ENCODE peak calls at places on chromosome 17, in four cellular contexts. B is HCT116; N is astrocyte of the cerebellum; Y is CD8-positive, alpha-beta T cell. V is an unnamed sample.

GRCh38 chr17:41060052-41060604 is at the start of gene KRTAP2-3:
- DNase-seq in Y (no peak), N (peak), B (peak), V (no peak)

GRCh38 chr17:58309918-58310259 is 18.7 kb downstream of the TSPOAP1 start:
- DNase-seq in Y (no peak), B (no peak), N (no peak), V (no peak)

GRCh38 chr17:55295411-55296170 is 30.8 kb downstream of the HLF start:
- DNase-seq in Y (peak), N (peak), B (peak), V (peak)

GRCh38 chr17:19369107-19369778 is 6.7 kb upstream of the B9D1 start:
- DNase-seq in B (no peak), N (no peak), Y (no peak), V (no peak)

GRCh38 chr17:39916918-39917317 is 1.5 kb downstream of the GSDMB start:
- DNase-seq in N (no peak), Y (no peak), B (no peak), V (no peak)

GRCh38 chr17:7912927-7913524 is 3.1 kb downstream of the RNF227 start:
- DNase-seq in N (peak), Y (no peak), B (peak), V (no peak)

GRCh38 chr17:37273419-37274051 is 102.2 kb upstream of the C17orf78 start:
- DNase-seq in B (no peak), N (no peak), Y (no peak), V (no peak)

GRCh38 chr17:50920041-50920410 is 53.9 kb upstream of the TOB1 start:
- DNase-seq in B (no peak), Y (no peak), N (no peak), V (no peak)

GRCh38 chr17:40291311-40291710 is 3.6 kb downstream of the CDC6 start:
- DNase-seq in B (no peak), N (no peak), Y (no peak), V (no peak)

GRCh38 chr17:40035162-40035559 is 19.0 kb downstream of the MED24 start:
- DNase-seq in B (no peak), N (no peak), Y (no peak), V (no peak)

GRCh38 chr17:73547790-73548189 is 96.5 kb downstream of the SDK2 start:
- DNase-seq in Y (no peak), N (no peak), B (no peak), V (no peak)

GRCh38 chr17:57517216-57517518 is 227.9 kb downstream of the CCDC182 start:
- DNase-seq in Y (no peak), B (no peak), N (no peak), V (no peak)

GRCh38 chr17:31416503-31416923 is 25.0 kb downstream of the RAB11FIP4 start:
- DNase-seq in N (no peak), B (no peak), Y (no peak), V (no peak)

GRCh38 chr17:79902146-79902791 is 63.0 kb upstream of the CBX4 start:
- DNase-seq in N (no peak), Y (no peak), B (no peak), V (no peak)

GRCh38 chr17:6323626-6324356 is 111.1 kb downstream of the AIPL1 start:
- DNase-seq in B (peak), Y (no peak), N (no peak), V (no peak)

GRCh38 chr17:63491413-63491812 is 14.6 kb downstream of the ACE start:
- DNase-seq in Y (no peak), N (no peak), B (no peak), V (no peak)

GRCh38 chr17:16459850-16460550 is 32.0 kb downstream of the LRRC75A start:
- DNase-seq in Y (no peak), B (no peak), N (no peak), V (no peak)

GRCh38 chr17:64781394-64781793 is 119.3 kb upstream of the SMURF2 start:
- DNase-seq in B (no peak), Y (peak), N (no peak), V (peak)

GRCh38 chr17:77233635-77234334 is 93.0 kb downstream of the SEC14L1 start:
- DNase-seq in Y (no peak), N (no peak), B (no peak), V (no peak)

GRCh38 chr17:58300336-58300735 is 19.6 kb upstream of the MPO start:
- DNase-seq in N (no peak), B (no peak), Y (peak), V (no peak)

GRCh38 chr17:19760781-19761180 is 12.7 kb upstream of the ALDH3A1 start:
- DNase-seq in B (no peak), N (no peak), Y (no peak), V (no peak)

GRCh38 chr17:15996322-15996721 is 3.2 kb downstream of the ZSWIM7 start:
- DNase-seq in B (no peak), Y (no peak), N (no peak), V (no peak)

GRCh38 chr17:5758651-5759050 is 174.3 kb upstream of the NLRP1 start:
- DNase-seq in N (no peak), Y (no peak), B (peak), V (no peak)

GRCh38 chr17:72334205-72334604 is 213.4 kb downstream of the SOX9 start:
- DNase-seq in Y (no peak), N (no peak), B (no peak), V (no peak)

GRCh38 chr17:46167826-46168569 is 25.2 kb downstream of the KANSL1 start:
- DNase-seq in N (no peak), Y (no peak), B (no peak), V (no peak)

DNA sequence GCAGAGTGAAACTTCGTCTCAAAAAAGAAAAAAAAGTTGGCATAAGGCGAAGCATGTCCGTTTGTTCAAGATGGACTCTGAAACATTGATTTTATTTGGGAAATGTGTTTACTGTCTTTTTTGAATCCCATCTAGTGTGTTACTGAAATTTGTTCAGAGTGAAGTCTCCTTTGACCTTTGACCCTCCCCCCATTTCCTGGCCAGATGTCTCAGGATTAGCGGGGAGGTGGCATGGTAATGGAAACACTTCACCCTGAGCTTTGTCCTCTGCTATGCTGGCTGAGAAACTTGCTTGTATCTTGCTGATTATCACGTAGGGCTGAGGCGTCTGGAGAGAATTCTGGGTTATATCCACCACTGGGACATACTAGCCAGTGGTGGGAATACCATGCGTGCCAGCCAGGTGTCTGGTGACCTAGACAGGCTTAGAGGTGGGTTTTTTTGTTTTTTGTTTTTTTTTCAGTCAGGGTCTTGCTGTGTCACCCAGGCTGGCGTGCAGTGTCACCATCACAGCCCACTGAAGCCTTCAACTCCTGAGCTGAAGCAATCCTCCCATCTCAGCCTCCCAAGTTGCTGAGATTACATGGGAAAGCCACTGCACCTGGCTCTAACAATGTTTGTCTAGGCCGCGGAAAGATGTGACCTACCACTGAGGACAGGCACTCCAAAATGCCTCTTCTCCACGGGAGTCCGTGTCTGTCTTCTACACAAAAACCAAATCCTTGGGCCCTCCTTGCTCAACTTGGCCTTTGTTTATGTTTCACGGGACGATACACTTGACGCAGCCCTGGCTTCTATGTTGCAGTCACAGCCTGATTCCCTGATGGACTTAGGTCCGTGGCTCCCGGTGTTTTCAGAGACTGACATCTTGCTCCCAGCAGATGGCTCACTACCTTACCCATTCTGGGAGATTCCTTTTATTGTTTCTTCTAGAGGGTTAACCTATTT is 6.6 kb upstream of the GALK1 start:
- DNase-seq in Y (no peak), B (no peak), N (no peak), V (no peak)
- TF ChIP-seq CTCF in Y (no peak), B (peak), N (peak), V (no peak)

GRCh38 chr17:30095507-30096244 is 20.9 kb upstream of the NSRP1 start:
- DNase-seq in N (peak), B (peak), Y (no peak), V (no peak)
- TF ChIP-seq CTCF in N (peak), B (peak), Y (peak), V (peak)

GRCh38 chr17:17499402-17500145 is 3.4 kb upstream of the RASD1 start:
- DNase-seq in Y (no peak), N (no peak), B (no peak), V (no peak)

GRCh38 chr17:17502741-17503565 is 6.8 kb upstream of the RASD1 start:
- DNase-seq in N (no peak), B (no peak), Y (no peak), V (no peak)

GRCh38 chr17:17498606-17499301 is 2.6 kb upstream of the RASD1 start:
- DNase-seq in Y (no peak), N (no peak), B (no peak), V (no peak)

GRCh38 chr17:17503566-17504130 is 7.5 kb upstream of the RASD1 start:
- DNase-seq in N (no peak), B (no peak), Y (no peak), V (no peak)

DNA sequence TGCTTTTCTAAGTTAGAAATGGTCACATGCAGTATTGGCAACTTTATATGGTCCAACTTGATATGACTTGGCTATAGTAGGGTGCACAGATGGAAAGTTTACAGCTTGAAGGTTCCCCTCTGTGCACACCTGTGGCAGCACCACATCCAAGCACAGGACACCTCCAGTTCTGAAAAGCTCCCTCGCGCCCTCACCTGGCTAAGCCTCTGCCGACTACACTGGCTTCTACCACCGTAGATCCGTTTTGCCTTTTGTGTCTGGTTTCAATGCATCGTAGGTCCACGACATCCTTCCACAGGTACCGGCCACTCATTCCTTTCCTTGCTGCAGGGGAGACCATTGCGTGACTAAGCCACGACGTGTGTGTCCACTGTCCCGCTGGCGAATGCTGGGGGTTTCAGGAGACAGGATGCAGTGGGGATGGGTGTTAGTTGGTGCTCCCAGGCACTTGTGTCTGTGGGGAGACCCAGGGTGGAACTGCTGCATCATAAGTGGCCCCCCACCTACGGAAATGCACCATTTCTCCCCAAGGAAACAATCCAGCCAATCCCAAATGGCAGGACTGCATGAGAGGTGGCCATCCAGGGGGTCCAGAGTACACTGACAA is 4.9 kb upstream of the RASD1 start:
- DNase-seq in B (no peak), N (no peak), Y (no peak), V (no peak)
- TF ChIP-seq CTCF in B (peak), N (peak), Y (no peak), V (no peak)

GRCh38 chr17:33967608-33968349 is 287.3 kb upstream of the CCL2 start:
- DNase-seq in Y (no peak), N (no peak), B (no peak), V (no peak)

GRCh38 chr17:33968350-33969044 is 286.6 kb upstream of the CCL2 start:
- DNase-seq in N (no peak), B (no peak), Y (peak), V (peak)

GRCh38 chr17:33962857-33963655 is 292.0 kb upstream of the CCL2 start:
- DNase-seq in N (no peak), B (no peak), Y (no peak), V (no peak)

GRCh38 chr17:33966410-33967063 is 288.5 kb upstream of the CCL2 start:
- DNase-seq in Y (no peak), N (no peak), B (no peak), V (no peak)

DNA sequence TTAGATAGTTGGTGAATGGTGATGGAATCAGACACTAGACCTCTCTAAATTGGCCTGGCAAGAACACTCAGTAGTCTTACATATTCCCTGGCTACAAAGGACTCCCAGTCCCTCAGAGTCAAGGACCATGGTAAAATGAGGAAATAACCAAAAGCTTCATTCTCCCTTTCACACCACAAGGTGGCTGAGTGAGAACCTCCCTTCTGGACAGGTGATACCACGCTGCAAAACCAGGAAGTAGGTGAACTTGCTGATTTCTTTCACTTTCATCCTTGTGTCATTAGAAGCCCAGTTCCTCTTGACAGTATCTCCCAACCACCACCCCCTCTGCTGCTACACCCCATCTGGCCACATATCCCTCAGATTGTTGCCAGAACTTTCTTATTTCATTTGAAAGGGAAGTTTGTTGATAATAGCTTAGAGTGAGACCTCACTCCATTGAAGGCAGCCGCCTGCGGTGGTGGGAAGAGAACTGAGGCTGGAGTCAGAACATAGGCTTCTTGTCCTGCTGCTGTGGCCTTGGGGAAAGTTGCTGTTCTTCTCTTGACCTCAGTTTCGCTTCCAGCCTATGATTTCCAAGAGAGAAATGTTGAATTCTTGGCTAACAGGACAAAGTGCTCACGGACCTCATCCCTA is 290.6 kb upstream of the CCL2 start:
- DNase-seq in B (no peak), N (no peak), Y (no peak), V (no peak)
- TF ChIP-seq CTCF in B (no peak), N (no peak), Y (no peak), V (no peak)

GRCh38 chr17:42310281-42311156 is 22.2 kb downstream of the STAT5A start:
- DNase-seq in N (no peak), Y (no peak), B (no peak), V (no peak)
- TF ChIP-seq CTCF in N (peak), Y (no peak), B (no peak), V (no peak)

GRCh38 chr17:44561237-44561623 is 3.9 kb downstream of the FZD2 start:
- DNase-seq in N (no peak), Y (no peak), B (no peak), V (no peak)

GRCh38 chr17:44568311-44568710 is 11.0 kb downstream of the FZD2 start:
- DNase-seq in N (no peak), B (no peak), Y (no peak), V (no peak)

GRCh38 chr17:44559288-44560249 is 2.3 kb downstream of the FZD2 start:
- DNase-seq in Y (no peak), N (no peak), B (no peak), V (no peak)

GRCh38 chr17:44565866-44566443 is 8.7 kb downstream of the FZD2 start:
- DNase-seq in N (no peak), Y (no peak), B (no peak), V (no peak)

GRCh38 chr17:44564429-44564828 is 7.1 kb downstream of the FZD2 start:
- DNase-seq in Y (no peak), N (no peak), B (no peak), V (no peak)
- TF ChIP-seq CTCF in Y (no peak), N (no peak), B (no peak), V (no peak)

GRCh38 chr17:81999587-81999974 is 22.2 kb downstream of the ASPSCR1 start:
- DNase-seq in Y (no peak), N (no peak), B (no peak), V (no peak)

GRCh38 chr17:81998719-81999438 is 21.4 kb downstream of the ASPSCR1 start:
- DNase-seq in N (no peak), Y (no peak), B (no peak), V (no peak)

GRCh38 chr17:82001657-82002056 is 21.0 kb downstream of the CENPX start:
- DNase-seq in N (no peak), B (no peak), Y (no peak), V (no peak)

GRCh38 chr17:81999975-82000802 is 22.5 kb downstream of the CENPX start:
- DNase-seq in Y (no peak), N (no peak), B (no peak), V (no peak)

DNA sequence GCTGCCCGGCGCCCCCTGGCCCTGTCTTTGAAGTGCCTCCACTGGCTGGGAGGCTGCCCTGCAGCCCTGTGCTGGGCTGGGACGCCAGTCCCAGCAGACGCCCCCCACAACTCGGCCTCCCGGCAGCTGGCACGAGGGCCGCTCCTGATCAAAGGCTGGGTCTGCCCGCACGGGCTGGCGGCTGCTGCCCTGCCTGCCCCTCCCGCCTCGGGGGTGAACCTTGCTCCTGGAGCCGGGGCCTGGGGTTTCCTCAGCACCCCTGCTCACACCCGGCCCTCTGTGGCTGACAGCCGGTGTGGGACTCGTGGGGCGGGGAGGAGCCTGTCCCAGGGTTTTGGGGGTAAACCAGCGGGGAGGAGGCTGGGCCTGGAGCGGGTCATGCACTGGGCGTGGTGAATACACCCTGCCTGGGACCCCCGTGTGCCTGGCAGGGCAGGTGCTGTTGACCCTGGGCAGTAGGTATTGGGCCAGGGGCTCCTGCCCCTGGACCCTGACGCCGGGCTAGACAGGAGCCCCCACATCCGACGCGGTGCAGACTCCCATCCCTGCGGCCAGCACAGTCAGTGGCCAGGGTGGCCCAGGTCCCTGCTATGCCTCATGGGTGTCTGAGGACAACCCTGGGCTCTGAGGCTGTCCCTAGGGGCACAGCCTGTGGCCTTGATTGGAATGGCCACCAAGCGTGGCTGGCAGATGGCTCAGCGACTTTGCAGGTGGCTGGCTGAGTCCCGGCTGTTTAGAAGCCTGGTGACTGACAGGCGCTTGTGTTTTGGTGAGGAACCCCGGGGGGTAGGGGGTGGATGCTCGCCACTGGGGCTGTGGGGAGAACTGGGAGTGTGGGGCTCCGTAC is 21.7 kb downstream of the CENPX start:
- DNase-seq in Y (no peak), N (no peak), B (no peak), V (no peak)
- TF ChIP-seq CTCF in Y (no peak), N (no peak), B (no peak), V (no peak)

GRCh38 chr17:82273327-82274133 is at the start of gene CSNK1D:
- DNase-seq in N (peak), B (peak), Y (peak), V (peak)
- TF ChIP-seq CTCF in N (no peak), B (no peak), Y (no peak), V (no peak)